ENCODE peak calls at places on chromosomes 3 and 15, in four cellular contexts. P is HepG2; V is activated naive CD4-positive, alpha-beta T cell treated with anti-CD3 and anti-CD28 coated beads for 36 hours; F is GM23248. D is an unnamed sample.

GRCh38 chr15:51952805-51953204 is 18.8 kb downstream of the LEO1 start:
- DNase-seq in V (no peak), P (no peak), F (no peak), D (no peak)

GRCh38 chr3:112315791-112316190 is 17.2 kb upstream of the CD200 start:
- DNase-seq in V (no peak), F (no peak), P (no peak), D (no peak)

GRCh38 chr3:192408007-192408655 is 319.2 kb downstream of the FGF12 start:
- DNase-seq in P (no peak), V (no peak), F (peak; percentile 8), D (no peak)

GRCh38 chr3:35120026-35120425 is 519.3 kb upstream of the ARPP21 start:
- DNase-seq in F (no peak), V (no peak), P (no peak), D (no peak)

GRCh38 chr15:73631915-73632669 is 1.1 kb downstream of the NPTN start:
- DNase-seq in P (no peak), F (peak; percentile 69), V (peak; percentile 25), D (peak; percentile 59)

GRCh38 chr3:25007974-25008658 is 419.9 kb upstream of the RARB start:
- DNase-seq in V (no peak), P (no peak), F (no peak), D (no peak)

GRCh38 chr15:92943581-92943980 is 43.5 kb downstream of the CHD2 start:
- DNase-seq in V (no peak), F (no peak), P (no peak), D (no peak)

GRCh38 chr15:85013785-85014184 is 32.1 kb downstream of the PDE8A start:
- DNase-seq in P (no peak), F (no peak), V (no peak), D (no peak)

GRCh38 chr15:77944002-77944867 is 133.3 kb downstream of the TBC1D2B start:
- DNase-seq in V (peak; percentile 82), P (peak; percentile 88), F (peak; percentile 93), D (peak; percentile 56)

GRCh38 chr3:190013943-190014924 is 106.5 kb downstream of the P3H2 start:
- DNase-seq in V (no peak), P (no peak), F (peak; percentile 32), D (no peak)

GRCh38 chr3:13934315-13934714 is 54.4 kb upstream of the WNT7A start:
- DNase-seq in P (no peak), V (no peak), F (no peak), D (no peak)

GRCh38 chr15:61084944-61085367 is 144.1 kb downstream of the RORA start:
- DNase-seq in V (no peak), F (no peak), P (no peak), D (no peak)

GRCh38 chr3:129837057-129837631 is 56.4 kb downstream of the TMCC1 start:
- DNase-seq in P (no peak), F (peak; percentile 6), V (no peak), D (peak; percentile 39)

GRCh38 chr3:17500618-17501017 is 241.8 kb downstream of the TBC1D5 start:
- DNase-seq in F (peak; percentile 20), P (no peak), V (no peak), D (peak; percentile 36)

GRCh38 chr15:94348084-94348483 is 116.7 kb downstream of the MCTP2 start:
- DNase-seq in F (no peak), V (no peak), P (no peak), D (no peak)

D was measured in IMR-90.